ENCODE peak calls at places on chromosomes 4 and X, in ten cellular contexts. One of them, this sample, is unnamed.

GRCh38 chr4:127501103-127501502 is 131.7 kb upstream of the INTU start:
- DNase-seq in brain microvascular endothelial cell: peak
- DNase-seq in fibroblast of mammary gland: peak
- DNase-seq in GM12878: no peak
- DNase-seq in lower leg skin: no peak
- DNase-seq in pancreas: no peak
- DNase-seq in OCI-LY7: no peak
- DNase-seq in astrocyte of the cerebellum: no peak
- DNase-seq in neural progenitor cell: no peak
- DNase-seq in heart left ventricle: no peak
- DNase-seq in this sample: no peak

GRCh38 chr4:98620087-98620784 is 38.2 kb downstream of the TSPAN5 start:
- DNase-seq in brain microvascular endothelial cell: no peak
- DNase-seq in fibroblast of mammary gland: no peak
- DNase-seq in GM12878: no peak
- DNase-seq in lower leg skin: no peak
- DNase-seq in pancreas: no peak
- DNase-seq in OCI-LY7: no peak
- DNase-seq in astrocyte of the cerebellum: no peak
- DNase-seq in neural progenitor cell: peak
- DNase-seq in heart left ventricle: no peak
- DNase-seq in this sample: no peak

GRCh38 chrX:3262906-3263305 is 83.5 kb downstream of the MXRA5 start:
- DNase-seq in brain microvascular endothelial cell: peak
- DNase-seq in fibroblast of mammary gland: peak
- DNase-seq in GM12878: no peak
- DNase-seq in lower leg skin: no peak
- DNase-seq in pancreas: no peak
- DNase-seq in OCI-LY7: no peak
- DNase-seq in astrocyte of the cerebellum: peak
- DNase-seq in neural progenitor cell: no peak
- DNase-seq in heart left ventricle: no peak
- DNase-seq in this sample: no peak

GRCh38 chr4:143616771-143617170 is 83.7 kb downstream of the FREM3 start:
- DNase-seq in brain microvascular endothelial cell: peak
- DNase-seq in fibroblast of mammary gland: peak
- DNase-seq in GM12878: peak
- DNase-seq in lower leg skin: no peak
- DNase-seq in pancreas: no peak
- DNase-seq in OCI-LY7: no peak
- DNase-seq in astrocyte of the cerebellum: peak
- DNase-seq in neural progenitor cell: no peak
- DNase-seq in heart left ventricle: no peak
- DNase-seq in this sample: peak

GRCh38 chr4:30721353-30722091 is 1.4 kb downstream of the PCDH7 start:
- DNase-seq in brain microvascular endothelial cell: no peak
- DNase-seq in fibroblast of mammary gland: peak
- DNase-seq in GM12878: no peak
- DNase-seq in lower leg skin: peak
- DNase-seq in pancreas: peak
- DNase-seq in OCI-LY7: no peak
- DNase-seq in astrocyte of the cerebellum: no peak
- DNase-seq in neural progenitor cell: peak
- DNase-seq in heart left ventricle: peak
- DNase-seq in this sample: peak

GRCh38 chr4:26802790-26803189 is 57.9 kb upstream of the STIM2 start:
- DNase-seq in brain microvascular endothelial cell: no peak
- DNase-seq in fibroblast of mammary gland: no peak
- DNase-seq in GM12878: no peak
- DNase-seq in lower leg skin: no peak
- DNase-seq in pancreas: no peak
- DNase-seq in OCI-LY7: no peak
- DNase-seq in astrocyte of the cerebellum: no peak
- DNase-seq in neural progenitor cell: no peak
- DNase-seq in heart left ventricle: no peak
- DNase-seq in this sample: no peak

GRCh38 chr4:41281038-41281634 is 24.4 kb downstream of the UCHL1 start:
- DNase-seq in brain microvascular endothelial cell: peak
- DNase-seq in fibroblast of mammary gland: peak
- DNase-seq in GM12878: peak
- DNase-seq in lower leg skin: no peak
- DNase-seq in pancreas: peak
- DNase-seq in OCI-LY7: peak
- DNase-seq in astrocyte of the cerebellum: peak
- DNase-seq in neural progenitor cell: peak
- DNase-seq in heart left ventricle: peak
- DNase-seq in this sample: peak

GRCh38 chr4:4333265-4333706 is 43.2 kb downstream of the ZBTB49 start:
- DNase-seq in brain microvascular endothelial cell: peak
- DNase-seq in fibroblast of mammary gland: peak
- DNase-seq in GM12878: no peak
- DNase-seq in lower leg skin: no peak
- DNase-seq in pancreas: no peak
- DNase-seq in OCI-LY7: no peak
- DNase-seq in astrocyte of the cerebellum: peak
- DNase-seq in neural progenitor cell: no peak
- DNase-seq in heart left ventricle: peak
- DNase-seq in this sample: no peak

GRCh38 chr4:184473265-184473514 is 1.2 kb downstream of the IRF2 start:
- DNase-seq in brain microvascular endothelial cell: no peak
- DNase-seq in fibroblast of mammary gland: no peak
- DNase-seq in GM12878: no peak
- DNase-seq in lower leg skin: no peak
- DNase-seq in pancreas: peak
- DNase-seq in OCI-LY7: no peak
- DNase-seq in astrocyte of the cerebellum: no peak
- DNase-seq in neural progenitor cell: no peak
- DNase-seq in heart left ventricle: no peak
- DNase-seq in this sample: no peak

GRCh38 chr4:22315643-22316042 is 200.2 kb downstream of the ADGRA3 start:
- DNase-seq in brain microvascular endothelial cell: no peak
- DNase-seq in fibroblast of mammary gland: peak
- DNase-seq in GM12878: no peak
- DNase-seq in lower leg skin: no peak
- DNase-seq in pancreas: no peak
- DNase-seq in OCI-LY7: no peak
- DNase-seq in astrocyte of the cerebellum: no peak
- DNase-seq in neural progenitor cell: no peak
- DNase-seq in heart left ventricle: no peak
- DNase-seq in this sample: peak

GRCh38 chr4:114519368-114519767 is 79.2 kb upstream of the UGT8 start:
- DNase-seq in brain microvascular endothelial cell: no peak
- DNase-seq in fibroblast of mammary gland: no peak
- DNase-seq in GM12878: no peak
- DNase-seq in lower leg skin: no peak
- DNase-seq in pancreas: no peak
- DNase-seq in OCI-LY7: no peak
- DNase-seq in astrocyte of the cerebellum: no peak
- DNase-seq in neural progenitor cell: peak
- DNase-seq in heart left ventricle: no peak
- DNase-seq in this sample: no peak

GRCh38 chr4:8393593-8394038 is 46.9 kb downstream of the ACOX3 start:
- DNase-seq in brain microvascular endothelial cell: peak
- DNase-seq in fibroblast of mammary gland: peak
- DNase-seq in GM12878: no peak
- DNase-seq in lower leg skin: no peak
- DNase-seq in pancreas: no peak
- DNase-seq in OCI-LY7: no peak
- DNase-seq in astrocyte of the cerebellum: peak
- DNase-seq in neural progenitor cell: peak
- DNase-seq in heart left ventricle: peak
- DNase-seq in this sample: no peak
- TF ChIP-seq CTCF in brain microvascular endothelial cell: peak
- TF ChIP-seq CTCF in fibroblast of mammary gland: peak
- TF ChIP-seq CTCF in GM12878: no peak
- TF ChIP-seq CTCF in lower leg skin: no peak
- TF ChIP-seq CTCF in pancreas: no peak
- TF ChIP-seq CTCF in OCI-LY7: no peak
- TF ChIP-seq CTCF in astrocyte of the cerebellum: peak
- TF ChIP-seq CTCF in neural progenitor cell: peak
- TF ChIP-seq CTCF in heart left ventricle: no peak
- TF ChIP-seq CTCF in this sample: no peak

DNA sequence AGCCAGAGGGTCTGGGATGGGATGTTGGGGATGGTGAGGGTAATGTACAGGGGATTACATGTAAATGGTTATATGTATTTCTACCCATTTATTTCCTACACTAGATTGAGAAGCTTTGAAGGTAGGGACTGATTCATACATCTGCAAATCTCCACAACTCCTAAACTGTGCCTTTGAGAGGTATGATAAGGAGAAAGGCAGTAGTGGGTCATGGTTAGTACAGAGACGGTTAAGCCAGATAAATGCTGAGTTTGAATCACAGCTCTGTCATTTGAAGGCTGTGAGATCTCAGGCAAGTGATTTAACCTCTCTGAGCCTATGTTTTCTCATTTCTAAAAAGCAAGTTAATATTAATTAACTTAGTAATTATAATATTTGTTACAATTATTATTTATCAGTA is 29.3 kb upstream of the IL21 start:
- DNase-seq in brain microvascular endothelial cell: no peak
- DNase-seq in fibroblast of mammary gland: no peak
- DNase-seq in GM12878: no peak
- DNase-seq in lower leg skin: no peak
- DNase-seq in pancreas: no peak
- DNase-seq in OCI-LY7: no peak
- DNase-seq in astrocyte of the cerebellum: no peak
- DNase-seq in neural progenitor cell: no peak
- DNase-seq in heart left ventricle: no peak
- DNase-seq in this sample: no peak
- TF ChIP-seq CTCF in brain microvascular endothelial cell: no peak
- TF ChIP-seq CTCF in fibroblast of mammary gland: no peak
- TF ChIP-seq CTCF in GM12878: no peak
- TF ChIP-seq CTCF in lower leg skin: no peak
- TF ChIP-seq CTCF in pancreas: no peak
- TF ChIP-seq CTCF in OCI-LY7: no peak
- TF ChIP-seq CTCF in astrocyte of the cerebellum: no peak
- TF ChIP-seq CTCF in neural progenitor cell: no peak
- TF ChIP-seq CTCF in heart left ventricle: no peak
- TF ChIP-seq CTCF in this sample: no peak

GRCh38 chrX:76454456-76454927 is 27.0 kb downstream of the MAGEE1 start:
- DNase-seq in brain microvascular endothelial cell: peak
- DNase-seq in fibroblast of mammary gland: peak
- DNase-seq in GM12878: no peak
- DNase-seq in lower leg skin: peak
- DNase-seq in pancreas: peak
- DNase-seq in OCI-LY7: peak
- DNase-seq in astrocyte of the cerebellum: no peak
- DNase-seq in neural progenitor cell: peak
- DNase-seq in heart left ventricle: no peak
- DNase-seq in this sample: no peak
- TF ChIP-seq CTCF in brain microvascular endothelial cell: peak
- TF ChIP-seq CTCF in fibroblast of mammary gland: peak
- TF ChIP-seq CTCF in GM12878: peak
- TF ChIP-seq CTCF in lower leg skin: no peak
- TF ChIP-seq CTCF in pancreas: peak
- TF ChIP-seq CTCF in OCI-LY7: peak
- TF ChIP-seq CTCF in astrocyte of the cerebellum: peak
- TF ChIP-seq CTCF in neural progenitor cell: peak
- TF ChIP-seq CTCF in heart left ventricle: peak
- TF ChIP-seq CTCF in this sample: peak

GRCh38 chr4:6548201-6548881 is 26.6 kb upstream of the MAN2B2 start:
- DNase-seq in brain microvascular endothelial cell: peak
- DNase-seq in fibroblast of mammary gland: peak
- DNase-seq in GM12878: no peak
- DNase-seq in lower leg skin: no peak
- DNase-seq in pancreas: no peak
- DNase-seq in OCI-LY7: peak
- DNase-seq in astrocyte of the cerebellum: no peak
- DNase-seq in neural progenitor cell: peak
- DNase-seq in heart left ventricle: no peak
- DNase-seq in this sample: no peak
- TF ChIP-seq CTCF in brain microvascular endothelial cell: peak
- TF ChIP-seq CTCF in fibroblast of mammary gland: peak
- TF ChIP-seq CTCF in GM12878: peak
- TF ChIP-seq CTCF in lower leg skin: no peak
- TF ChIP-seq CTCF in pancreas: no peak
- TF ChIP-seq CTCF in OCI-LY7: peak
- TF ChIP-seq CTCF in astrocyte of the cerebellum: peak
- TF ChIP-seq CTCF in neural progenitor cell: peak
- TF ChIP-seq CTCF in heart left ventricle: peak
- TF ChIP-seq CTCF in this sample: no peak

This sample was measured in activated CD8-positive, alpha-beta T cell treated with anti-CD3 and anti-CD28 coated beads for 36 hours.